ENCODE peak calls at places on chromosome 1, in six cellular contexts. S, B, A, Z, D and K are unnamed samples.

GRCh38 chr1:20552728-20553571 is 577 bp downstream of the FAM43B start:
- DNase-seq in S (peak; percentile 50), B (peak; percentile 63), A (no peak), Z (no peak), D (no peak), K (no peak)

GRCh38 chr1:173202430-173203145 is 4.5 kb downstream of the TNFSF4 start:
- DNase-seq in S (peak; percentile 27), B (peak; percentile 1), A (peak; percentile 73), Z (no peak), D (peak; percentile 85), K (peak; percentile 69)

GRCh38 chr1:7572654-7573152 is 198.4 kb upstream of the VAMP3 start:
- DNase-seq in S (no peak), B (no peak), A (no peak), Z (peak; percentile 90), D (no peak), K (no peak)

GRCh38 chr1:230153655-230154296 is 86.7 kb downstream of the GALNT2 start:
- DNase-seq in S (peak; percentile 71), B (no peak), A (no peak), Z (no peak), D (no peak), K (no peak)

GRCh38 chr1:78331799-78332198 is 159.0 kb upstream of the PTGFR start:
- DNase-seq in S (no peak), B (no peak), A (no peak), Z (no peak), D (no peak), K (no peak)

GRCh38 chr1:94069649-94070285 is 51.2 kb downstream of the ABCA4 start:
- DNase-seq in S (no peak), B (no peak), A (no peak), Z (peak; percentile 79), D (peak; percentile 58), K (no peak)

GRCh38 chr1:8239039-8239305 is 78.9 kb upstream of the SLC45A1 start:
- DNase-seq in S (no peak), B (no peak), A (peak; percentile 16), Z (no peak), D (peak; percentile 52), K (no peak)

GRCh38 chr1:65491472-65491871 is 71.0 kb downstream of the LEPR start:
- DNase-seq in S (no peak), B (no peak), A (no peak), Z (no peak), D (no peak), K (no peak)

GRCh38 chr1:110055493-110056283 is 14.8 kb downstream of the ALX3 start:
- DNase-seq in S (no peak), B (no peak), A (peak; percentile 8), Z (no peak), D (peak; percentile 67), K (peak; percentile 52)

GRCh38 chr1:16677552-16678423 is 11.0 kb upstream of the RNU1-3 start:
- DNase-seq in S (peak; percentile 18), B (no peak), A (peak; percentile 57), Z (no peak), D (peak; percentile 72), K (peak; percentile 35)

GRCh38 chr1:241947355-241947754 is 10.2 kb upstream of the BECN2 start:
- DNase-seq in S (no peak), B (no peak), A (no peak), Z (no peak), D (no peak), K (no peak)

GRCh38 chr1:160340866-160341265 is 2.2 kb downstream of the COPA start:
- DNase-seq in S (no peak), B (no peak), A (no peak), Z (no peak), D (no peak), K (no peak)

GRCh38 chr1:74362691-74363090 is 127.5 kb downstream of the TNNI3K start:
- DNase-seq in S (no peak), B (no peak), A (no peak), Z (no peak), D (no peak), K (no peak)

GRCh38 chr1:231969078-231969477 is 342.5 kb downstream of the DISC1 start:
- DNase-seq in S (no peak), B (no peak), A (no peak), Z (peak; percentile 48), D (no peak), K (no peak)

GRCh38 chr1:214514032-214514818 is 37.2 kb downstream of the PTPN14 start:
- DNase-seq in S (no peak), B (no peak), A (no peak), Z (no peak), D (peak; percentile 50), K (no peak)

GRCh38 chr1:192539450-192540132 is 36.0 kb upstream of the RGS1 start:
- DNase-seq in S (no peak), B (no peak), A (peak; percentile 97), Z (no peak), D (peak; percentile 93), K (peak; percentile 93)

GRCh38 chr1:236734141-236734765 is 48.0 kb downstream of the ACTN2 start:
- DNase-seq in S (no peak), B (no peak), A (no peak), Z (no peak), D (peak; percentile 46), K (no peak)

GRCh38 chr1:52139817-52140540 is 1.9 kb upstream of the ZFYVE9 start:
- DNase-seq in S (no peak), B (no peak), A (peak; percentile 42), Z (no peak), D (peak; percentile 93), K (peak; percentile 88)

GRCh38 chr1:9843576-9843945 is 19.8 kb upstream of the CLSTN1 start:
- DNase-seq in S (no peak), B (no peak), A (no peak), Z (peak; percentile 95), D (no peak), K (no peak)

GRCh38 chr1:76833856-76834255 is 33.4 kb upstream of the ST6GALNAC5 start:
- DNase-seq in S (no peak), B (no peak), A (no peak), Z (no peak), D (no peak), K (no peak)

GRCh38 chr1:48202030-48202752 is 20.3 kb upstream of the SLC5A9 start:
- DNase-seq in S (peak; percentile 83), B (peak; percentile 14), A (peak; percentile 53), Z (peak; percentile 77), D (peak; percentile 57), K (peak; percentile 75)

GRCh38 chr1:117655220-117655577 is 49.4 kb downstream of the TENT5C start:
- DNase-seq in S (no peak), B (no peak), A (no peak), Z (no peak), D (peak; percentile 21), K (no peak)

GRCh38 chr1:245878585-245878984 is 628.5 kb downstream of the SMYD3 start:
- DNase-seq in S (no peak), B (no peak), A (no peak), Z (peak; percentile 19), D (no peak), K (no peak)

GRCh38 chr1:226814751-226815496 is 55.5 kb upstream of the PSEN2 start:
- DNase-seq in S (peak; percentile 20), B (no peak), A (peak; percentile 74), Z (peak; percentile 53), D (peak; percentile 90), K (peak; percentile 68)

GRCh38 chr1:950268-950667 is 8.8 kb downstream of the NOC2L start:
- DNase-seq in S (no peak), B (no peak), A (no peak), Z (no peak), D (no peak), K (no peak)

GRCh38 chr1:56535949-56536348 is 43.4 kb downstream of the PLPP3 start:
- DNase-seq in S (no peak), B (no peak), A (no peak), Z (peak; percentile 99), D (no peak), K (no peak)

GRCh38 chr1:189180057-189180456 is 1297.6 kb downstream of the BRINP3 start:
- DNase-seq in S (no peak), B (no peak), A (no peak), Z (no peak), D (no peak), K (no peak)

GRCh38 chr1:185432943-185433342 is 115.9 kb upstream of the IVNS1ABP start:
- DNase-seq in S (no peak), B (no peak), A (no peak), Z (no peak), D (no peak), K (no peak)

GRCh38 chr1:224786533-224787249 is 142.8 kb upstream of the DNAH14 start:
- DNase-seq in S (no peak), B (no peak), A (no peak), Z (no peak), D (no peak), K (peak; percentile 20)

GRCh38 chr1:17059391-17060128 is 5.7 kb upstream of the SDHB start:
- DNase-seq in S (peak; percentile 79), B (peak; percentile 52), A (peak; percentile 72), Z (peak; percentile 31), D (peak; percentile 76), K (peak; percentile 84)

GRCh38 chr1:201266774-201267173 is 16.5 kb upstream of the PKP1 start:
- DNase-seq in S (no peak), B (no peak), A (peak; percentile 90), Z (no peak), D (peak; percentile 97), K (peak; percentile 89)

GRCh38 chr1:92476071-92476607 is 10.6 kb downstream of the GFI1 start:
- DNase-seq in S (no peak), B (no peak), A (no peak), Z (peak; percentile 58), D (no peak), K (no peak)

GRCh38 chr1:163307479-163308171 is 14.1 kb upstream of the NUF2 start:
- DNase-seq in S (no peak), B (no peak), A (peak; percentile 95), Z (no peak), D (peak; percentile 95), K (peak; percentile 70)

GRCh38 chr1:31548518-31548898 is 27.8 kb upstream of the TINAGL1 start:
- DNase-seq in S (no peak), B (no peak), A (no peak), Z (no peak), D (no peak), K (no peak)